ENCODE peak calls at places on chromosomes 4 and X, in eight cellular contexts. One of them, this sample, is unnamed.
A peak's percentile ranks its signal among the peaks of the same experiment; 100 is the strongest.

GRCh38 chrX:57918750-57919436 is 8.6 kb upstream of the ZXDA start:
- DNase-seq in tibial nerve: no peak
- DNase-seq in A549: no peak
- DNase-seq in body of pancreas: peak; percentile 51
- DNase-seq in heart left ventricle: no peak
- DNase-seq in breast epithelium: no peak
- DNase-seq in IMR-90: peak; percentile 17
- DNase-seq in stomach: peak; percentile 32
- DNase-seq in this sample: no peak

GRCh38 chr4:73019462-73020047 is 50.0 kb downstream of the COX18 start:
- DNase-seq in tibial nerve: no peak
- DNase-seq in stomach: no peak
- DNase-seq in IMR-90: peak; percentile 47
- DNase-seq in breast epithelium: no peak
- DNase-seq in body of pancreas: no peak
- DNase-seq in A549: peak; percentile 6
- DNase-seq in heart left ventricle: no peak
- DNase-seq in this sample: peak; percentile 27

GRCh38 chr4:36385951-36386561 is 104.6 kb downstream of the DTHD1 start:
- DNase-seq in stomach: no peak
- DNase-seq in breast epithelium: no peak
- DNase-seq in heart left ventricle: no peak
- DNase-seq in IMR-90: no peak
- DNase-seq in body of pancreas: no peak
- DNase-seq in tibial nerve: no peak
- DNase-seq in A549: no peak
- DNase-seq in this sample: no peak

GRCh38 chr4:109676886-109677285 is 26.4 kb downstream of the CASP6 start:
- DNase-seq in heart left ventricle: no peak
- DNase-seq in IMR-90: no peak
- DNase-seq in tibial nerve: no peak
- DNase-seq in stomach: no peak
- DNase-seq in body of pancreas: no peak
- DNase-seq in A549: no peak
- DNase-seq in breast epithelium: no peak
- DNase-seq in this sample: no peak

GRCh38 chrX:634306-634958 is 3.8 kb downstream of the SHOX start:
- DNase-seq in breast epithelium: no peak
- DNase-seq in stomach: peak; percentile 11
- DNase-seq in body of pancreas: no peak
- DNase-seq in IMR-90: no peak
- DNase-seq in heart left ventricle: no peak
- DNase-seq in tibial nerve: no peak
- DNase-seq in A549: no peak
- DNase-seq in this sample: no peak

GRCh38 chrX:117987376-117987775 is 129.2 kb downstream of the KLHL13 start:
- DNase-seq in IMR-90: peak; percentile 70
- DNase-seq in body of pancreas: no peak
- DNase-seq in stomach: no peak
- DNase-seq in heart left ventricle: no peak
- DNase-seq in breast epithelium: no peak
- DNase-seq in A549: no peak
- DNase-seq in tibial nerve: no peak
- DNase-seq in this sample: no peak

GRCh38 chr4:171876636-171877035 is 63.4 kb downstream of the GALNTL6 start:
- DNase-seq in IMR-90: no peak
- DNase-seq in heart left ventricle: no peak
- DNase-seq in stomach: no peak
- DNase-seq in tibial nerve: no peak
- DNase-seq in body of pancreas: no peak
- DNase-seq in breast epithelium: no peak
- DNase-seq in A549: no peak
- DNase-seq in this sample: no peak

GRCh38 chr4:71449878-71450277 is 111.1 kb downstream of the SLC4A4 start:
- DNase-seq in stomach: no peak
- DNase-seq in A549: no peak
- DNase-seq in body of pancreas: no peak
- DNase-seq in tibial nerve: no peak
- DNase-seq in heart left ventricle: no peak
- DNase-seq in breast epithelium: no peak
- DNase-seq in IMR-90: no peak
- DNase-seq in this sample: no peak

GRCh38 chrX:22652596-22652995 is 347.2 kb upstream of the DDX53 start:
- DNase-seq in A549: no peak
- DNase-seq in IMR-90: peak; percentile 50
- DNase-seq in tibial nerve: no peak
- DNase-seq in heart left ventricle: no peak
- DNase-seq in breast epithelium: no peak
- DNase-seq in stomach: no peak
- DNase-seq in body of pancreas: no peak
- DNase-seq in this sample: peak; percentile 22

GRCh38 chr4:10054571-10055041 is 33.3 kb upstream of the SLC2A9 start:
- DNase-seq in breast epithelium: no peak
- DNase-seq in A549: no peak
- DNase-seq in stomach: no peak
- DNase-seq in heart left ventricle: no peak
- DNase-seq in IMR-90: no peak
- DNase-seq in body of pancreas: no peak
- DNase-seq in tibial nerve: no peak
- DNase-seq in this sample: no peak

GRCh38 chr4:80232707-80233370 is 33.6 kb upstream of the FGF5 start:
- DNase-seq in tibial nerve: no peak
- DNase-seq in heart left ventricle: no peak
- DNase-seq in body of pancreas: no peak
- DNase-seq in A549: no peak
- DNase-seq in breast epithelium: no peak
- DNase-seq in stomach: no peak
- DNase-seq in IMR-90: no peak
- DNase-seq in this sample: no peak

GRCh38 chr4:88982757-88983156 is 74.2 kb downstream of the FAM13A start:
- DNase-seq in heart left ventricle: no peak
- DNase-seq in A549: no peak
- DNase-seq in tibial nerve: no peak
- DNase-seq in body of pancreas: no peak
- DNase-seq in breast epithelium: no peak
- DNase-seq in IMR-90: no peak
- DNase-seq in stomach: no peak
- DNase-seq in this sample: no peak

GRCh38 chrX:129932137-129932791 is 26.3 kb downstream of the UTP14A start:
- DNase-seq in breast epithelium: peak; percentile 83
- DNase-seq in IMR-90: peak; percentile 81
- DNase-seq in stomach: peak; percentile 89
- DNase-seq in A549: peak; percentile 80
- DNase-seq in heart left ventricle: peak; percentile 93
- DNase-seq in body of pancreas: peak; percentile 89
- DNase-seq in tibial nerve: peak; percentile 81
- DNase-seq in this sample: peak; percentile 92
- TF ChIP-seq POLR2A in breast epithelium: no peak
- TF ChIP-seq POLR2A in IMR-90: no peak
- TF ChIP-seq POLR2A in stomach: no peak
- TF ChIP-seq POLR2A in A549: peak; percentile 58
- TF ChIP-seq POLR2A in heart left ventricle: no peak
- TF ChIP-seq POLR2A in body of pancreas: no peak
- TF ChIP-seq POLR2A in tibial nerve: no peak
- TF ChIP-seq POLR2A in this sample: no peak

GRCh38 chrX:136491832-136492231 is 4.1 kb downstream of the BRS3 start:
- DNase-seq in tibial nerve: no peak
- DNase-seq in heart left ventricle: no peak
- DNase-seq in IMR-90: no peak
- DNase-seq in stomach: no peak
- DNase-seq in body of pancreas: no peak
- DNase-seq in A549: no peak
- DNase-seq in breast epithelium: no peak
- DNase-seq in this sample: no peak

GRCh38 chrX:136495043-136495442 is 2.3 kb upstream of the HTATSF1 start:
- DNase-seq in IMR-90: no peak
- DNase-seq in A549: no peak
- DNase-seq in body of pancreas: no peak
- DNase-seq in heart left ventricle: no peak
- DNase-seq in stomach: no peak
- DNase-seq in tibial nerve: no peak
- DNase-seq in breast epithelium: no peak
- DNase-seq in this sample: no peak

GRCh38 chrX:136496768-136497555 is 430 bp upstream of the HTATSF1 start:
- DNase-seq in A549: peak; percentile 45
- DNase-seq in breast epithelium: peak; percentile 81
- DNase-seq in body of pancreas: peak; percentile 76
- DNase-seq in heart left ventricle: peak; percentile 86
- DNase-seq in tibial nerve: peak; percentile 65
- DNase-seq in stomach: peak; percentile 75
- DNase-seq in IMR-90: peak; percentile 79
- DNase-seq in this sample: peak; percentile 91

GRCh38 chrX:136497556-136498048 is at the start of gene HTATSF1:
- DNase-seq in A549: peak; percentile 20
- DNase-seq in breast epithelium: no peak
- DNase-seq in heart left ventricle: no peak
- DNase-seq in stomach: peak; percentile 30
- DNase-seq in IMR-90: no peak
- DNase-seq in tibial nerve: no peak
- DNase-seq in body of pancreas: no peak
- DNase-seq in this sample: no peak

GRCh38 chrX:136496359-136496767 is 1.0 kb upstream of the HTATSF1 start:
- DNase-seq in breast epithelium: no peak
- DNase-seq in stomach: no peak
- DNase-seq in body of pancreas: no peak
- DNase-seq in IMR-90: no peak
- DNase-seq in heart left ventricle: no peak
- DNase-seq in A549: no peak
- DNase-seq in tibial nerve: no peak
- DNase-seq in this sample: no peak
- TF ChIP-seq POLR2A in breast epithelium: no peak
- TF ChIP-seq POLR2A in stomach: no peak
- TF ChIP-seq POLR2A in body of pancreas: no peak
- TF ChIP-seq POLR2A in IMR-90: no peak
- TF ChIP-seq POLR2A in heart left ventricle: no peak
- TF ChIP-seq POLR2A in A549: no peak
- TF ChIP-seq POLR2A in tibial nerve: no peak
- TF ChIP-seq POLR2A in this sample: no peak

GRCh38 chr4:536351-536972 is 37.5 kb downstream of the PIGG start:
- DNase-seq in body of pancreas: no peak
- DNase-seq in A549: no peak
- DNase-seq in heart left ventricle: no peak
- DNase-seq in stomach: no peak
- DNase-seq in tibial nerve: no peak
- DNase-seq in breast epithelium: no peak
- DNase-seq in IMR-90: no peak
- DNase-seq in this sample: no peak
- TF ChIP-seq POLR2A in body of pancreas: no peak
- TF ChIP-seq POLR2A in A549: no peak
- TF ChIP-seq POLR2A in heart left ventricle: no peak
- TF ChIP-seq POLR2A in stomach: no peak
- TF ChIP-seq POLR2A in tibial nerve: no peak
- TF ChIP-seq POLR2A in breast epithelium: no peak
- TF ChIP-seq POLR2A in IMR-90: no peak
- TF ChIP-seq POLR2A in this sample: no peak

GRCh38 chr4:52716364-52717151 is 34.7 kb downstream of the ERVMER34-1 start:
- DNase-seq in A549: no peak
- DNase-seq in heart left ventricle: no peak
- DNase-seq in stomach: no peak
- DNase-seq in body of pancreas: no peak
- DNase-seq in IMR-90: no peak
- DNase-seq in tibial nerve: no peak
- DNase-seq in breast epithelium: no peak
- DNase-seq in this sample: no peak
- TF ChIP-seq POLR2A in A549: no peak
- TF ChIP-seq POLR2A in heart left ventricle: no peak
- TF ChIP-seq POLR2A in stomach: no peak
- TF ChIP-seq POLR2A in body of pancreas: no peak
- TF ChIP-seq POLR2A in IMR-90: no peak
- TF ChIP-seq POLR2A in tibial nerve: no peak
- TF ChIP-seq POLR2A in breast epithelium: no peak
- TF ChIP-seq POLR2A in this sample: no peak

GRCh38 chr4:158671915-158672806 is at the start of gene ETFDH:
- DNase-seq in stomach: peak; percentile 98
- DNase-seq in A549: peak; percentile 93
- DNase-seq in tibial nerve: peak; percentile 97
- DNase-seq in body of pancreas: peak; percentile 99
- DNase-seq in IMR-90: peak; percentile 99
- DNase-seq in breast epithelium: peak; percentile 98
- DNase-seq in heart left ventricle: peak; percentile 100
- DNase-seq in this sample: peak; percentile 98
- TF ChIP-seq POLR2A in stomach: no peak
- TF ChIP-seq POLR2A in A549: no peak
- TF ChIP-seq POLR2A in tibial nerve: peak; percentile 93
- TF ChIP-seq POLR2A in body of pancreas: peak; percentile 88
- TF ChIP-seq POLR2A in IMR-90: no peak
- TF ChIP-seq POLR2A in breast epithelium: peak; percentile 59
- TF ChIP-seq POLR2A in heart left ventricle: no peak
- TF ChIP-seq POLR2A in this sample: peak; percentile 54

DNA sequence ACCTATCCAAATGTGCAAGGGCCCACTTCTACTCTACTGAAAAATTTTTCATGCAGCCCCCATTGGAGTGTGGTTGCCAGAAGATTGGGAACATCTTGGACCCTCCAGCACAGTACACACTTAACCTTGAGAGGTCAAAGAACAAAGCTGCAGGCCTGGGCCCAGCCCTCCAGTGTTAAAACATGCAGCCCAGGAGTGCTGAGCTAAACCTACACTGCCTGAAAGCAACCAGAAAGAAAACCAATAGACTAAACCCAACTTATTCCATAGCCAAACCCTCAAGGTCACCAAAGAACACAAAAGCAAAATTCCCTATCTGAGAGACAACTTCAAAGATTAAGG is 47.9 kb downstream of the TECRL start:
- DNase-seq in stomach: no peak
- DNase-seq in A549: no peak
- DNase-seq in tibial nerve: no peak
- DNase-seq in IMR-90: no peak
- DNase-seq in body of pancreas: no peak
- DNase-seq in heart left ventricle: no peak
- DNase-seq in breast epithelium: no peak
- DNase-seq in this sample: no peak
- TF ChIP-seq POLR2A in stomach: no peak
- TF ChIP-seq POLR2A in A549: no peak
- TF ChIP-seq POLR2A in tibial nerve: no peak
- TF ChIP-seq POLR2A in IMR-90: no peak
- TF ChIP-seq POLR2A in body of pancreas: no peak
- TF ChIP-seq POLR2A in heart left ventricle: no peak
- TF ChIP-seq POLR2A in breast epithelium: no peak
- TF ChIP-seq POLR2A in this sample: no peak